ENCODE peak calls at places on chromosomes 11 and 22, in eight cellular contexts. D, I, Z, L, E, X, P and H are unnamed samples.

GRCh38 chr11:3127706-3128355 is 37.3 kb downstream of the OSBPL5 start:
- DNase-seq in D (no peak), I (no peak), Z (no peak), L (no peak), E (peak; percentile 27), X (no peak), P (no peak), H (no peak)

GRCh38 chr11:22792497-22792896 is 37.1 kb downstream of the SVIP start:
- DNase-seq in D (no peak), I (no peak), Z (no peak), L (peak; percentile 82), E (no peak), X (no peak), P (no peak), H (no peak)

GRCh38 chr22:22666307-22667091 is 22.1 kb downstream of the GGTLC2 start:
- DNase-seq in D (no peak), I (no peak), Z (peak; percentile 70), L (no peak), E (no peak), X (no peak), P (peak; percentile 56), H (no peak)

GRCh38 chr22:48713266-48714205 is 1114.1 kb downstream of the BRD1 start:
- DNase-seq in D (no peak), I (no peak), Z (no peak), L (peak; percentile 19), E (no peak), X (no peak), P (no peak), H (no peak)

GRCh38 chr11:96168623-96169022 is 174.4 kb downstream of the MAML2 start:
- DNase-seq in D (peak; percentile 77), I (no peak), Z (no peak), L (peak; percentile 89), E (peak; percentile 32), X (no peak), P (no peak), H (no peak)

GRCh38 chr11:77126861-77127673 is 979 bp upstream of the MYO7A start:
- DNase-seq in D (no peak), I (peak; percentile 66), Z (peak; percentile 76), L (no peak), E (peak; percentile 72), X (no peak), P (peak; percentile 87), H (peak; percentile 82)

GRCh38 chr11:120489799-120490198 is 21.7 kb upstream of the GRIK4 start:
- DNase-seq in D (no peak), I (no peak), Z (no peak), L (no peak), E (no peak), X (no peak), P (no peak), H (no peak)

GRCh38 chr11:114559425-114560310 is at the start of gene NXPE1:
- DNase-seq in D (no peak), I (no peak), Z (no peak), L (no peak), E (no peak), X (no peak), P (no peak), H (no peak)

GRCh38 chr11:95108159-95108611 is 18.5 kb downstream of the ENDOD1 start:
- DNase-seq in D (no peak), I (no peak), Z (peak; percentile 5), L (peak; percentile 87), E (peak; percentile 40), X (no peak), P (no peak), H (no peak)

GRCh38 chr11:115924744-115925567 is 420.7 kb upstream of the CADM1 start:
- DNase-seq in D (peak; percentile 67), I (no peak), Z (no peak), L (peak; percentile 88), E (no peak), X (no peak), P (peak; percentile 60), H (peak; percentile 60)

GRCh38 chr11:72673943-72674828 is at the start of gene PDE2A:
- DNase-seq in D (no peak), I (no peak), Z (peak; percentile 65), L (no peak), E (no peak), X (no peak), P (no peak), H (no peak)

GRCh38 chr11:67274768-67275605 is 8.7 kb downstream of the GRK2 start:
- DNase-seq in D (no peak), I (no peak), Z (no peak), L (no peak), E (peak; percentile 80), X (no peak), P (no peak), H (no peak)

GRCh38 chr11:57567210-57567511 is 311 bp downstream of the UBE2L6 start:
- DNase-seq in D (no peak), I (no peak), Z (no peak), L (no peak), E (no peak), X (no peak), P (peak; percentile 48), H (peak; percentile 50)

GRCh38 chr11:67352546-67353316 is 615 bp downstream of the POLD4 start:
- DNase-seq in D (no peak), I (no peak), Z (no peak), L (no peak), E (peak; percentile 74), X (no peak), P (peak; percentile 67), H (peak; percentile 60)

GRCh38 chr22:24219750-24220149 is 25.1 kb downstream of the GGT5 start:
- DNase-seq in D (no peak), I (no peak), Z (no peak), L (no peak), E (no peak), X (no peak), P (no peak), H (no peak)

GRCh38 chr11:79263001-79263400 is 177.8 kb downstream of the TENM4 start:
- DNase-seq in D (peak; percentile 53), I (no peak), Z (no peak), L (peak; percentile 41), E (peak; percentile 91), X (no peak), P (no peak), H (no peak)

GRCh38 chr11:75498556-75499255 is 27.0 kb downstream of the GDPD5 start:
- DNase-seq in D (no peak), I (no peak), Z (no peak), L (peak; percentile 37), E (no peak), X (no peak), P (no peak), H (no peak)

GRCh38 chr11:20712912-20713311 is 43.5 kb downstream of the NELL1 start:
- DNase-seq in D (no peak), I (no peak), Z (no peak), L (no peak), E (no peak), X (no peak), P (no peak), H (no peak)
- TF ChIP-seq CTCF in D (no peak), I (no peak), Z (no peak), L (no peak), E (no peak), X (no peak), P (no peak), H (no peak)

GRCh38 chr22:43425976-43426785 is 14.4 kb downstream of the MPPED1 start:
- DNase-seq in D (no peak), I (no peak), Z (no peak), L (no peak), E (no peak), X (no peak), P (no peak), H (no peak)
- TF ChIP-seq CTCF in D (no peak), I (no peak), Z (no peak), L (no peak), E (no peak), X (no peak), P (no peak), H (no peak)

DNA sequence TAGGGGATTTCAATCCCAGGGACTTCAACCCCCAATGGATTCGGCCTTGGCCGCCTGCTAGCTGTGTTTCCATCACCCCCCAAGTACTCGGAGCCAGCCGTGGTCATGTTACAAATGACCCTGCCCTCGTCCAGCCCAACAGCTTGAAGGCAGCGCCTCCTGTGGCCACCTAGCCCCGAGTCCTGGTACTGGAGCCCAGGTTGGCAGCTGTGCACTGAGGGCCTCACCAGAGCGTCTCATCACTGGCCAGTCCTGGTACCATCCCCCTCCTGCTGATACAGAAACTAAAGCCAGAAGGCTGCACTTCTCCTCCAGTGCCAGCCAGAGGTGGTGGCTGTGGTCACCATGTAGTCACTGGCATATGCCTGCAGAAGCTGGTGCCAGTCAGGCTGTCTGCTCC is 44.9 kb upstream of the FADD start:
- DNase-seq in D (no peak), I (peak; percentile 73), Z (peak; percentile 83), L (peak; percentile 19), E (peak; percentile 43), X (no peak), P (no peak), H (no peak)
- TF ChIP-seq CTCF in D (peak; percentile 42), I (peak; percentile 36), Z (peak; percentile 69), L (peak; percentile 24), E (no peak), X (peak; percentile 48), P (peak; percentile 10), H (peak; percentile 38)

GRCh38 chr22:18121436-18122253 is 11.0 kb downstream of the TUBA8 start:
- DNase-seq in D (no peak), I (no peak), Z (peak; percentile 71), L (no peak), E (no peak), X (no peak), P (no peak), H (no peak)
- TF ChIP-seq CTCF in D (peak; percentile 24), I (peak; percentile 3), Z (peak; percentile 25), L (no peak), E (no peak), X (no peak), P (no peak), H (no peak)

GRCh38 chr11:133697603-133698002 is 147.7 kb downstream of the SPATA19 start:
- DNase-seq in D (no peak), I (peak; percentile 56), Z (no peak), L (no peak), E (no peak), X (no peak), P (no peak), H (no peak)

GRCh38 chr11:133695376-133695775 is 149.9 kb downstream of the SPATA19 start:
- DNase-seq in D (no peak), I (no peak), Z (no peak), L (no peak), E (no peak), X (no peak), P (no peak), H (no peak)

GRCh38 chr11:133699071-133699470 is 146.2 kb downstream of the SPATA19 start:
- DNase-seq in D (no peak), I (no peak), Z (no peak), L (no peak), E (no peak), X (no peak), P (no peak), H (no peak)

GRCh38 chr11:133697161-133697560 is 148.2 kb downstream of the SPATA19 start:
- DNase-seq in D (no peak), I (peak; percentile 67), Z (no peak), L (no peak), E (peak; percentile 50), X (no peak), P (no peak), H (no peak)

GRCh38 chr11:133698654-133699053 is 146.7 kb downstream of the SPATA19 start:
- DNase-seq in D (no peak), I (no peak), Z (no peak), L (no peak), E (no peak), X (no peak), P (no peak), H (no peak)
- TF ChIP-seq CTCF in D (no peak), I (no peak), Z (no peak), L (no peak), E (no peak), X (no peak), P (no peak), H (no peak)